ENCODE peak calls at places on chromosome 17, in six cellular contexts. L is CD4-positive, alpha-beta memory T cell; K is lung; X is endodermal cell; A is IMR-90; I is cardiac muscle cell. Z is an unnamed sample.
A peak's percentile ranks its signal among the peaks of the same experiment; 100 is the strongest.

GRCh38 chr17:17508019-17508535 is 11.9 kb upstream of the RASD1 start:
- DNase-seq in K (no peak), A (no peak), I (no peak), X (no peak), L (no peak), Z (no peak)

GRCh38 chr17:67575325-67575724 is 142.4 kb upstream of the NOL11 start:
- DNase-seq in A (no peak), I (no peak), X (no peak), K (no peak), L (no peak), Z (no peak)

GRCh38 chr17:62876664-62877411 is 68.7 kb upstream of the MARCHF10 start:
- DNase-seq in K (no peak), L (no peak), I (no peak), X (peak; percentile 31), A (peak; percentile 76), Z (no peak)

GRCh38 chr17:38742431-38743308 is 5.5 kb downstream of the PCGF2 start:
- DNase-seq in X (no peak), K (peak; percentile 72), I (no peak), L (no peak), A (peak; percentile 84), Z (no peak)

GRCh38 chr17:73510981-73511442 is 133.2 kb downstream of the SDK2 start:
- DNase-seq in I (no peak), K (no peak), L (no peak), X (no peak), A (no peak), Z (no peak)

GRCh38 chr17:8151641-8152111 is 528 bp downstream of the PER1 start:
- DNase-seq in K (peak; percentile 89), I (peak; percentile 56), L (peak; percentile 69), X (peak; percentile 86), A (peak; percentile 67), Z (no peak)

GRCh38 chr17:65000798-65001197 is 55.7 kb downstream of the GNA13 start:
- DNase-seq in L (no peak), A (no peak), K (no peak), I (no peak), X (no peak), Z (no peak)

GRCh38 chr17:29590979-29591736 is 1.7 kb upstream of the GIT1 start:
- DNase-seq in K (no peak), I (peak; percentile 59), L (no peak), X (no peak), A (peak; percentile 45), Z (no peak)

GRCh38 chr17:16073845-16074244 is 74.2 kb downstream of the TTC19 start:
- DNase-seq in I (no peak), A (no peak), K (no peak), L (no peak), X (no peak), Z (no peak)

GRCh38 chr17:41678907-41679739 is 9.6 kb upstream of the EIF1 start:
- DNase-seq in L (peak; percentile 78), I (no peak), A (peak; percentile 28), K (peak; percentile 65), X (peak; percentile 74), Z (peak; percentile 61)

GRCh38 chr17:13626703-13627102 is 25.0 kb upstream of the HS3ST3A1 start:
- DNase-seq in I (no peak), K (no peak), L (no peak), A (peak; percentile 91), X (no peak), Z (no peak)

GRCh38 chr17:63697341-63698286 is 2.3 kb downstream of the LIMD2 start:
- DNase-seq in K (peak; percentile 69), I (no peak), A (no peak), X (peak; percentile 91), L (peak; percentile 86), Z (peak; percentile 91)

GRCh38 chr17:59377410-59377809 is 46.0 kb downstream of the YPEL2 start:
- DNase-seq in I (no peak), X (no peak), K (no peak), A (peak; percentile 49), L (no peak), Z (no peak)

GRCh38 chr17:76261421-76262215 is 3.5 kb upstream of the UBALD2 start:
- DNase-seq in X (no peak), I (no peak), K (no peak), A (peak; percentile 66), L (no peak), Z (no peak)

GRCh38 chr17:2421315-2422147 is 20.7 kb upstream of the MNT start:
- DNase-seq in K (no peak), A (peak; percentile 50), L (no peak), I (no peak), X (peak; percentile 76), Z (no peak)

GRCh38 chr17:7308625-7309433 is 1.4 kb downstream of the EIF5A start:
- DNase-seq in L (peak; percentile 92), X (peak; percentile 94), K (peak; percentile 88), A (peak; percentile 77), I (peak; percentile 80), Z (peak; percentile 91)

GRCh38 chr17:18258356-18259038 is at the start of gene FLII:
- DNase-seq in L (peak; percentile 59), K (peak; percentile 39), A (peak; percentile 17), X (peak; percentile 90), I (peak; percentile 68), Z (peak; percentile 55)

GRCh38 chr17:2266045-2266864 is 37.3 kb downstream of the SMG6 start:
- DNase-seq in X (no peak), A (no peak), K (peak; percentile 31), I (no peak), L (peak; percentile 90), Z (peak; percentile 93)

GRCh38 chr17:27536781-27537180 is 80.5 kb downstream of the KSR1 start:
- DNase-seq in K (no peak), X (no peak), A (no peak), I (no peak), L (no peak), Z (no peak)

GRCh38 chr17:56948491-56948890 is 12.4 kb downstream of the COIL start:
- DNase-seq in A (peak; percentile 28), L (no peak), I (no peak), X (no peak), K (no peak), Z (no peak)

GRCh38 chr17:73223626-73224616 is 31.1 kb downstream of the COG1 start:
- DNase-seq in K (no peak), X (no peak), L (no peak), I (no peak), A (no peak), Z (no peak)

GRCh38 chr17:77441130-77441920 is 300.6 kb downstream of the SEC14L1 start:
- DNase-seq in L (peak; percentile 86), X (no peak), K (no peak), A (no peak), I (no peak), Z (no peak)

GRCh38 chr17:8068736-8069586 is 18.6 kb downstream of the ALOX12B start:
- DNase-seq in L (no peak), A (no peak), K (peak; percentile 61), I (no peak), X (peak; percentile 61), Z (no peak)

GRCh38 chr17:72778161-72779151 is 314.0 kb downstream of the SLC39A11 start:
- DNase-seq in A (no peak), L (no peak), I (no peak), K (no peak), X (no peak), Z (no peak)

DNA sequence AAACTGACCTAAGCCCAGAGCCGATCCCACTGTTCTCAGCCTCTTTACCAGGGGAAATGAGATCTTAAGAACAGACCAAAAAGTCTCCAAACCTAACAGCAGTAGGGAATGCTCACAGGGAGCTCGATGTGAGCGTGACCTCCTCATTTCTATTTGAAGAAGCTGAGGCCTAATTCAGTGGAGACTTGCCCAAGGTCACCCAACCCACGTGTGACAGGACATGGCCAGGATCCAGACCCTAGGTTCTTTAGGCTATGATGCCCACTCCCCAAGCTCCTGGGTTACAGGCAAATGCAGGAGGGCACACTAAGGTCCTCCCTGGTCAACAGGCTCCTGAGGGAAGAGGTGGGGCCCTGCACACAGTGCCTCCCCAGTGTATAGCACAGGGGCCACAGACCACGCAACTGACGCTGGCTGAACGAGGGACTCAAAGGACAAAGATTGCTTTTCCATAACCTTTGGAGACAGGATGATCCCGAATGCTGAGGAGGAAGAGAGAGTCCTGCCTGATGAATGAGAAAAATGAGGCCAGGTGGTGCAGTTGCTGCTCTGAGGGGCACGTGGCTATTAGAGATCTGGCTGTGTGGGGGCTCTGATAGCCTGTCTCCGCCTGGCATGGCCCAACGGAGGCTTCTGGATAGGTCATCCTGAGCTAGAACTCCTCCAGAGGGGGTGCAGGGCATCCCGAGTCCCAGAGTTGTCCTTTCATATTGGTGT is 24.0 kb downstream of the MAP3K14 start:
- DNase-seq in A (no peak), K (no peak), X (no peak), I (no peak), L (no peak), Z (no peak)
- H3K4me1 ChIP-seq in A (peaks cover 38% of the 10 kb centered on the region), K (peaks cover 24% of the 10 kb centered on the region), X (no peaks in the 10 kb centered on the region), I (peaks cover 61% of the 10 kb centered on the region), L (peaks cover 57% of the 10 kb centered on the region), Z (peaks cover 18% of the 10 kb centered on the region)

GRCh38 chr17:79989106-79989835 is 46.4 kb downstream of the TBC1D16 start:
- DNase-seq in A (no peak), X (no peak), L (no peak), K (no peak), I (no peak), Z (no peak)

GRCh38 chr17:79986441-79987186 is 49.1 kb downstream of the TBC1D16 start:
- DNase-seq in X (peak; percentile 47), L (no peak), I (no peak), K (no peak), A (peak; percentile 67), Z (no peak)

GRCh38 chr17:79988163-79988971 is 47.3 kb downstream of the TBC1D16 start:
- DNase-seq in I (no peak), K (no peak), X (no peak), A (peak; percentile 89), L (no peak), Z (no peak)

GRCh38 chr17:79987187-79987889 is 48.3 kb downstream of the TBC1D16 start:
- DNase-seq in K (no peak), I (no peak), X (no peak), A (no peak), L (no peak), Z (no peak)

DNA sequence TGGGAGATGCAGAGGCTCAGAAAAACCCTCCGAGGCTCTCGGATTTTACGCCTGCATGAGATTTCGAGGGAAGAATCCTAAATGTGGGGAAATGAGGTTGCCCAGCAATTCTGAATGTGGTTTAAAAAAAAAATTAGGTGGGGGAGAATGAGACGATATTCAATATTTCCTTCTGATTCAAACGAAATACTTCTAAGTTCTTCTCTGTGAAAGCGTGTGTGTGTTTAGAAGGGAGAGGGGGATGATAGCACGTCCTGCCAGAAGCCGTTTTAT is 47.8 kb downstream of the TBC1D16 start:
- DNase-seq in L (no peak), X (no peak), K (no peak), I (no peak), A (no peak), Z (no peak)
- H3K4me1 ChIP-seq in L (peaks cover 16% of the 10 kb centered on the region), X (peaks cover 3% of the 10 kb centered on the region), K (no peaks in the 10 kb centered on the region), I (peaks cover 18% of the 10 kb centered on the region), A (peaks cover 30% of the 10 kb centered on the region), Z (peaks cover 12% of the 10 kb centered on the region)

GRCh38 chr17:82868715-82869131 is 28.9 kb upstream of the ZNF750 start:
- DNase-seq in A (no peak), I (no peak), X (no peak), K (no peak), L (no peak), Z (no peak)
- H3K4me1 ChIP-seq in A (peaks cover 16% of the 10 kb centered on the region), I (peaks cover 30% of the 10 kb centered on the region), X (no peaks in the 10 kb centered on the region), K (no peaks in the 10 kb centered on the region), L (peaks cover 46% of the 10 kb centered on the region), Z (peaks cover 22% of the 10 kb centered on the region)

GRCh38 chr17:45310380-45311324 is 6.2 kb downstream of the MAP3K14 start:
- DNase-seq in X (no peak), I (no peak), L (no peak), K (no peak), A (no peak), Z (no peak)
- H3K4me1 ChIP-seq in X (peaks cover 3% of the 10 kb centered on the region), I (peaks cover 21% of the 10 kb centered on the region), L (peaks cover 100% of the 10 kb centered on the region), K (peaks cover 63% of the 10 kb centered on the region), A (peaks cover 55% of the 10 kb centered on the region), Z (peaks cover 50% of the 10 kb centered on the region)

GRCh38 chr17:55456307-55457240 is 34.9 kb upstream of the MMD start:
- DNase-seq in A (no peak), K (no peak), X (no peak), L (no peak), I (no peak), Z (no peak)
- H3K4me1 ChIP-seq in A (peaks cover 26% of the 10 kb centered on the region), K (peaks cover 7% of the 10 kb centered on the region), X (no peaks in the 10 kb centered on the region), L (no peaks in the 10 kb centered on the region), I (no peaks in the 10 kb centered on the region), Z (no peaks in the 10 kb centered on the region)